ENCODE peak calls at places on chromosome 10, in nine cellular contexts. M is H9; T is CD8-positive, alpha-beta T cell; A is lower lobe of right lung; E is omental fat pad; U is body of pancreas; S is BE2C; K is GM13977; Z is astrocyte of the cerebellum. I is an unnamed sample.

GRCh38 chr10:61589547-61590243 is 73.0 kb upstream of the CABCOCO1 start:
- DNase-seq in T (no peak), M (no peak), E (no peak), A (no peak), U (no peak), K (no peak), Z (no peak), S (no peak), I (no peak)

GRCh38 chr10:52314822-52315552 is 906 bp downstream of the DKK1 start:
- DNase-seq in M (no peak), E (no peak), T (no peak), K (no peak), Z (no peak), A (no peak), S (no peak), U (no peak), I (no peak)

GRCh38 chr10:34235164-34235832 is 579.8 kb downstream of the PARD3 start:
- DNase-seq in M (no peak), A (no peak), E (no peak), T (no peak), S (no peak), U (no peak), Z (peak), K (no peak), I (no peak)

GRCh38 chr10:12130237-12130872 is 878 bp downstream of the SEC61A2 start:
- DNase-seq in M (peak), K (peak), S (peak), T (peak), A (no peak), Z (peak), E (no peak), U (no peak), I (peak)

GRCh38 chr10:3588816-3589215 is 196.2 kb downstream of the KLF6 start:
- DNase-seq in E (no peak), A (no peak), K (no peak), T (no peak), S (no peak), Z (no peak), U (no peak), M (no peak), I (no peak)

GRCh38 chr10:116723428-116724281 is 18.7 kb downstream of the HSPA12A start:
- DNase-seq in M (no peak), S (no peak), U (no peak), Z (no peak), A (no peak), E (no peak), K (no peak), T (peak), I (no peak)

GRCh38 chr10:47256753-47257336 is 43.2 kb upstream of the GDF10 start:
- DNase-seq in K (no peak), Z (no peak), U (no peak), S (no peak), M (no peak), T (no peak), E (no peak), A (no peak), I (no peak)

GRCh38 chr10:110620108-110620719 is 23.9 kb upstream of the RBM20 start:
- DNase-seq in E (no peak), T (no peak), U (no peak), Z (no peak), S (peak), A (no peak), M (no peak), K (no peak), I (no peak)

GRCh38 chr10:128926693-128927092 is 540.3 kb upstream of the MGMT start:
- DNase-seq in M (no peak), Z (no peak), T (no peak), A (no peak), K (no peak), U (no peak), E (no peak), S (no peak), I (no peak)

GRCh38 chr10:1199897-1200721 is 143.9 kb downstream of the WDR37 start:
- DNase-seq in K (no peak), M (peak), S (no peak), E (no peak), T (no peak), U (no peak), Z (no peak), A (no peak), I (no peak)

GRCh38 chr10:130159395-130159794 is 23.2 kb downstream of the GLRX3 start:
- DNase-seq in S (no peak), A (no peak), M (no peak), T (no peak), Z (no peak), K (no peak), U (no peak), E (no peak), I (no peak)

GRCh38 chr10:33337335-33337854 is 2.9 kb upstream of the NRP1 start:
- DNase-seq in M (no peak), E (no peak), U (peak), S (peak), Z (peak), A (no peak), T (no peak), K (no peak), I (peak)

GRCh38 chr10:36578306-36578705 is 547.1 kb upstream of the ANKRD30A start:
- DNase-seq in Z (peak), M (no peak), A (no peak), U (no peak), E (no peak), S (no peak), K (no peak), T (no peak), I (peak)

GRCh38 chr10:65213170-65213569 is 1692.0 kb downstream of the REEP3 start:
- DNase-seq in E (no peak), K (no peak), M (no peak), S (no peak), U (no peak), Z (no peak), A (no peak), T (no peak), I (no peak)

GRCh38 chr10:132541129-132541528 is 3.5 kb downstream of the INPP5A start:
- DNase-seq in S (no peak), Z (no peak), E (no peak), U (no peak), A (no peak), K (no peak), T (no peak), M (no peak), I (no peak)

GRCh38 chr10:118820326-118821116 is 65.8 kb upstream of the CACUL1 start:
- DNase-seq in E (no peak), Z (no peak), M (no peak), U (no peak), A (no peak), T (no peak), K (no peak), S (no peak), I (no peak)

GRCh38 chr10:110354322-110354766 is 49.6 kb upstream of the SMNDC1 start:
- DNase-seq in Z (peak), A (peak), K (peak), S (peak), E (peak), U (peak), M (peak), T (peak), I (peak)

GRCh38 chr10:13734151-13734550 is 147.4 kb downstream of the PRPF18 start:
- DNase-seq in T (no peak), Z (no peak), A (no peak), K (no peak), U (no peak), S (no peak), E (no peak), M (no peak), I (no peak)

GRCh38 chr10:95457319-95457886 is 103.8 kb downstream of the SORBS1 start:
- DNase-seq in A (no peak), S (no peak), Z (no peak), E (no peak), U (no peak), T (no peak), K (no peak), M (no peak), I (no peak)

GRCh38 chr10:27247441-27247840 is 6.8 kb upstream of the ACBD5 start:
- DNase-seq in A (no peak), Z (no peak), U (no peak), S (no peak), T (no peak), E (no peak), M (no peak), K (no peak), I (no peak)

GRCh38 chr10:43865275-43866135 is 216.8 kb upstream of the ZNF32 start:
- DNase-seq in K (no peak), A (no peak), T (no peak), U (no peak), M (no peak), E (no peak), Z (no peak), S (peak), I (no peak)

GRCh38 chr10:24541239-24541753 is 182.4 kb downstream of the ARHGAP21 start:
- DNase-seq in M (no peak), Z (no peak), E (no peak), U (no peak), S (no peak), K (no peak), A (no peak), T (no peak), I (no peak)

GRCh38 chr10:8054498-8055407 is at the start of gene GATA3:
- DNase-seq in Z (no peak), T (peak), A (peak), E (no peak), M (peak), K (peak), S (peak), U (no peak), I (no peak)

GRCh38 chr10:44684641-44685040 is 226.5 kb upstream of the TMEM72 start:
- DNase-seq in A (no peak), T (no peak), M (no peak), E (no peak), Z (peak), U (no peak), K (no peak), S (no peak), I (no peak)

GRCh38 chr10:103204353-103205255 is 11.5 kb upstream of the NT5C2 start:
- DNase-seq in E (no peak), K (no peak), U (no peak), Z (no peak), M (peak), S (no peak), T (no peak), A (no peak), I (no peak)

GRCh38 chr10:86938260-86938659 is 19.2 kb downstream of the MMRN2 start:
- DNase-seq in Z (no peak), S (no peak), A (no peak), T (no peak), M (no peak), U (no peak), K (no peak), E (no peak), I (no peak)

GRCh38 chr10:103854265-103854686 is 1.1 kb downstream of the SH3PXD2A start:
- DNase-seq in S (no peak), E (no peak), M (peak), T (no peak), K (no peak), A (no peak), U (no peak), Z (no peak), I (no peak)

GRCh38 chr10:120161116-120161515 is 268.6 kb downstream of the SEC23IP start:
- DNase-seq in Z (no peak), S (no peak), M (no peak), A (no peak), U (no peak), E (no peak), T (no peak), K (no peak), I (no peak)

GRCh38 chr10:31359979-31360378 is 41.0 kb downstream of the ZEB1 start:
- DNase-seq in S (no peak), A (no peak), M (no peak), T (no peak), K (no peak), Z (no peak), E (no peak), U (no peak), I (no peak)

GRCh38 chr10:102396751-102397151 is 1.2 kb downstream of the NFKB2 start:
- DNase-seq in E (no peak), T (no peak), S (no peak), K (no peak), M (no peak), U (no peak), A (no peak), Z (no peak), I (no peak)

GRCh38 chr10:63825111-63825510 is 303.9 kb downstream of the REEP3 start:
- DNase-seq in A (no peak), E (no peak), T (no peak), S (no peak), K (no peak), U (no peak), M (no peak), Z (no peak), I (no peak)

GRCh38 chr10:70232859-70233108 is 445 bp downstream of the PPA1 start:
- DNase-seq in M (no peak), E (no peak), S (no peak), U (no peak), T (no peak), K (no peak), Z (no peak), A (no peak), I (no peak)

GRCh38 chr10:133555521-133555920 is 9.9 kb downstream of the SYCE1 start:
- DNase-seq in T (no peak), Z (no peak), M (no peak), E (no peak), U (no peak), S (no peak), K (no peak), A (no peak), I (no peak)
- TF ChIP-seq CTCF in T (no peak), Z (no peak), M (no peak), E (no peak), U (no peak), S (no peak), K (no peak), A (no peak), I (no peak)

GRCh38 chr10:60149003-60149402 is 240.7 kb downstream of the ANK3 start:
- DNase-seq in S (no peak), A (no peak), E (no peak), T (no peak), Z (no peak), M (no peak), K (no peak), U (no peak), I (no peak)

GRCh38 chr10:60147025-60147424 is 240.7 kb upstream of the CCDC6 start:
- DNase-seq in U (no peak), S (no peak), A (no peak), E (no peak), K (no peak), T (no peak), Z (no peak), M (no peak), I (no peak)

GRCh38 chr10:60147576-60148265 is 241.4 kb upstream of the CCDC6 start:
- DNase-seq in E (no peak), A (no peak), U (no peak), Z (no peak), S (no peak), K (no peak), T (no peak), M (no peak), I (no peak)

GRCh38 chr10:60144099-60144498 is 237.7 kb upstream of the CCDC6 start:
- DNase-seq in A (no peak), K (no peak), S (no peak), T (no peak), Z (no peak), E (no peak), M (no peak), U (no peak), I (no peak)

DNA sequence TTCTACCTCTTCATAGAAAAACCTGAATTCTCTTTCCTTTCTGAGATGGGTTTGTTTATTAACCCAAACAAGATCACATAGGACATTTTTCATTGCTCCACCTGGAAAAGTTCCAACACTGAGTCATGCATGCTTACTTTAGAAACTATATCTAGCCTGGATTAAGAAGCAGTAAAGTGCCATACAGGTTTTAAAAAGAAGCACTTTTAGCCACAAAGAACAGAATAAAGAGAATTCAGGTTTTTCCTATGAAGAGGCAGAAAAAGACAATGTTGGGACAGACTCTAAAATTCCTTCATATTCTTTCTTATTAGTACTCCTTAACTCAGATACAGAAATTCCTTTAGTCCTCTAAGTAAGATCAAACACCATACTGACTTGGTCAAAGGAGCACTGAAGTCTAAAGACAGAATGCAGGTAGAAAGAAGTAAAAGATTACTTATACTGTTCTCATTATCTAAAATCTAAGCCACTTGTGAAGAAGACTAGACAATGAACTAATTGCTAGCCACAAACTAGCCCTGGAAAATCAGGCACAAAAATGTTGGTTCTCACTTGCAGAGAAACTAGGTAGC is 241.3 kb downstream of the ANK3 start:
- DNase-seq in A (no peak), M (no peak), Z (peak), S (no peak), K (no peak), T (no peak), E (no peak), U (no peak), I (peak)
- TF ChIP-seq CTCF in A (no peak), M (no peak), Z (no peak), S (no peak), K (no peak), T (no peak), E (no peak), U (no peak), I (no peak)

GRCh38 chr10:67903581-67903980 is 19.1 kb downstream of the SIRT1 start:
- DNase-seq in M (no peak), A (no peak), S (no peak), K (no peak), U (no peak), T (no peak), Z (no peak), E (no peak), I (no peak)
- TF ChIP-seq CTCF in M (no peak), A (no peak), S (no peak), K (no peak), U (no peak), T (no peak), Z (no peak), E (no peak), I (no peak)

DNA sequence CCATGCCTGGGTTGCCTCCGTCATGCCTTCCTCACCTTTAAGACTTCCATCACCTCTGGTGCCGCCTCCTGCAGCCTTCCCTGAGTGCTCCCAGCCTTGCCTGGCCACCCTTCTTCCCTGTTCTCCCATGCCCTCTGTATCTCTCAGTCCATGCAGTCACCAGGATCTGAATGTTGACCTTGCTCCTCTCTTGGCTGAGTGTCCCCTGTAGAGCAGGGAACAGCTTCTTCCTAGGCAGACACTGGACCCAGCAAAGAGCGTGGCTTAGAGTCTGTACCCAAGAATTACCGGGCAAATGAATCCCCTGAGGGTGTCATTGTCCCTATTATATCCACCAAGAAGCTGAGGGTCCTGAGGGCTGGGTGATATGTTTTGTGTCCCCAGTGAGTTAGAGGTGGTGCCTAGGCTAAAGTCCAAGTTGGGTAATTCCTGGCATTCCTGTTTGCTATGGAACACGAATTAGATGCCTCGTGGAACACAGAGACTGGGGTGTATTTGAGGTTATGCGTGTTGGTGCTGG is 505.6 kb downstream of the RPS24 start:
- DNase-seq in M (no peak), Z (no peak), S (no peak), A (no peak), K (no peak), E (no peak), T (no peak), U (no peak), I (no peak)
- TF ChIP-seq CTCF in M (no peak), Z (no peak), S (no peak), A (no peak), K (no peak), E (no peak), T (no peak), U (no peak), I (no peak)

GRCh38 chr10:90966146-90966545 is 45.3 kb upstream of the ANKRD1 start:
- DNase-seq in Z (no peak), M (no peak), U (no peak), T (no peak), A (no peak), E (no peak), S (no peak), K (no peak), I (no peak)

GRCh38 chr10:90967865-90968264 is 47.0 kb upstream of the ANKRD1 start:
- DNase-seq in M (no peak), E (no peak), K (no peak), S (no peak), A (no peak), Z (no peak), T (no peak), U (no peak), I (no peak)

GRCh38 chr10:90969148-90969547 is 48.3 kb upstream of the ANKRD1 start:
- DNase-seq in M (no peak), U (no peak), S (no peak), A (no peak), E (no peak), K (no peak), T (no peak), Z (no peak), I (no peak)

GRCh38 chr10:90968448-90969086 is 47.7 kb upstream of the ANKRD1 start:
- DNase-seq in A (no peak), M (no peak), Z (peak), T (no peak), U (no peak), E (no peak), S (no peak), K (no peak), I (peak)

DNA sequence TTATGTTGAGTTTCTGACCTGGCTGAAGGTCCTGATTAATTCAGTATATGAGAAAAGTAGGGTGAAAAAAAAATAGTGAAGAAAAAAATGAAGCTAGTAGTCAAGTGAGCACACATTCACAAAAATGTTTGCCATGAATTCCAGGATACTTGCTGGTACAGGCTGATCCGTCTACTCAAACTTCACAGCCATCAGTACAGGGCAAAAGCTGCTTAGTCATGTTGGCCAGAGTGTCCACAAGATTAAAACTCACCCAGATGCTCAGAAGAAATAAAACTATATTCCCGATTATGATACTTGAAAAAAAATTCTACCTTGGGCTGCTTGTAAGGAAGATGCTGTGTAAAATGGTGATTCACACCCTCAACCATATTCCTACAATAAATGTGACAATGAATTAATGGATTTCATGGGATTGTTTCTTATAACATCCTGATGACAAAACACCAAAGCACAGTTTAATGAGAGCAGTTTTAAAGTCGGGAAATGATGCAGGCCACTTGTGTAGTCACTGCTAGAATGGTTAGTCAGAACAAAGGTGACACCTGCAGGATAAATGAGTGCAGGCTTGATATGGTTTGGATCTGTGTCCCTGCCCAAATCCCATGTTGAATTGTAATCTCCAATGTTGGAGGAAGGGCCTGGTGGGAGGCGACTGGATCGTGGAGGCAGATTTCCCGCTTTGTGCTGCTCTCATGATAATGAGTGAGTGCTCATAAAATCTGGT is 49.2 kb upstream of the ANKRD1 start:
- DNase-seq in T (no peak), E (no peak), Z (no peak), U (no peak), K (no peak), M (no peak), A (no peak), S (no peak), I (peak)
- TF ChIP-seq CTCF in T (no peak), E (no peak), Z (no peak), U (no peak), K (no peak), M (no peak), A (no peak), S (no peak), I (peak)

DNA sequence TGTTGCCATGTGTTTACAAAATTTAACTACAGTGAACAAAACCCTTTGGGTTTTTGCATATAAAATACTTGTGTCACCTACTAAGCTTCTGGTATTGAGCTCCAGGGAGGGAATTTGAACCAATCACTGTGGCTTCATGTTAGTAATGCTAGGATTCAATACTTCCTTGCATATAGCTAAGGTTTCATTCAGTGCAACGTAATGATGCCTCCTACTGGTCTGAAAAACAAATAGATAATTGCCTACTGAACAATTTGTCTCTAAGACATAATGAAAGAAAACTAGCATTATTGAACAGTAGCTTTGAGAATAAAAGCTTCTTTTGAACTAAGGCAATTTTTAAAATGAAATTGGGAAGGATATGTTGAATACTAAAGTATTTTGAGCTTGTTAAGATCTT is 244.4 kb downstream of the ZWINT start:
- DNase-seq in Z (no peak), M (no peak), T (no peak), K (no peak), U (no peak), S (no peak), E (no peak), A (no peak), I (no peak)
- TF ChIP-seq CTCF in Z (no peak), M (peak), T (no peak), K (no peak), U (no peak), S (peak), E (no peak), A (no peak), I (no peak)